ENCODE peak calls at places on chromosomes 6 and 20, in four cellular contexts. W is WTC11; V is activated naive CD8-positive, alpha-beta T cell treated with anti-CD3 and anti-CD28 coated beads, Interleukin-2, amount 50 U/mL, for 24 hours; G is activated T-helper 1 cell treated with anti-CD3 and anti-CD28 coated beads, Interleukin-2, amount 50 U/mL, for 16 hours. F is an unnamed sample.

GRCh38 chr6:140909156-140909555 is 1223.6 kb upstream of the GJE1 start:
- DNase-seq in W (no peak), V (no peak), G (no peak), F (no peak)

GRCh38 chr6:14661188-14661587 is 543.6 kb downstream of the CD83 start:
- DNase-seq in W (no peak), V (peak), G (no peak), F (no peak)

GRCh38 chr20:2403291-2404052 is 22.8 kb downstream of the TGM6 start:
- DNase-seq in W (no peak), V (no peak), G (no peak), F (no peak)

GRCh38 chr20:4708856-4709255 is 12.9 kb upstream of the PRND start:
- DNase-seq in W (no peak), V (no peak), G (no peak), F (no peak)

GRCh38 chr6:41595166-41595565 is 43.1 kb upstream of the MDFI start:
- DNase-seq in W (no peak), V (no peak), G (no peak), F (no peak)

GRCh38 chr6:112253505-112253841 is 894 bp downstream of the LAMA4 start:
- DNase-seq in W (no peak), V (peak), G (no peak), F (no peak)

GRCh38 chr6:41655706-41656668 is 17.7 kb downstream of the MDFI start:
- DNase-seq in W (no peak), V (no peak), G (no peak), F (peak)

GRCh38 chr6:43926644-43927524 is 156.9 kb downstream of the VEGFA start:
- DNase-seq in W (peak), V (peak), G (no peak), F (no peak)

GRCh38 chr6:7122684-7123083 is 14.9 kb downstream of the RREB1 start:
- DNase-seq in W (no peak), V (no peak), G (no peak), F (no peak)

GRCh38 chr6:47690209-47690608 is 8.2 kb upstream of the ADGRF4 start:
- DNase-seq in W (no peak), V (no peak), G (no peak), F (no peak)

GRCh38 chr6:84547341-84547794 is 217.0 kb downstream of the TBX18 start:
- DNase-seq in W (no peak), V (no peak), G (no peak), F (no peak)

GRCh38 chr20:35344354-35344837 is 52.2 kb upstream of the FAM83C start:
- DNase-seq in W (no peak), V (no peak), G (no peak), F (no peak)

GRCh38 chr20:57270204-57270937 is 3.9 kb upstream of the BMP7 start:
- DNase-seq in W (no peak), V (no peak), G (no peak), F (no peak)

GRCh38 chr6:107275330-107275865 is 160.1 kb upstream of the BEND3 start:
- DNase-seq in W (no peak), V (no peak), G (no peak), F (no peak)

GRCh38 chr6:154292855-154293519 is 63.6 kb downstream of the IPCEF1 start:
- DNase-seq in W (no peak), V (no peak), G (no peak), F (no peak)

GRCh38 chr20:4109587-4109986 is 94.2 kb upstream of the RNF24 start:
- DNase-seq in W (no peak), V (no peak), G (no peak), F (no peak)

GRCh38 chr6:157209865-157210530 is 113.3 kb downstream of the TMEM242 start:
- DNase-seq in W (no peak), V (no peak), G (no peak), F (no peak)

GRCh38 chr20:41592516-41593192 is 25.5 kb downstream of the CHD6 start:
- DNase-seq in W (no peak), V (no peak), G (no peak), F (no peak)

GRCh38 chr6:120378582-120379220 is 955.6 kb downstream of the TBC1D32 start:
- DNase-seq in W (no peak), V (no peak), G (no peak), F (no peak)

GRCh38 chr6:150857906-150858365 is 7.6 kb upstream of the MTHFD1L start:
- DNase-seq in W (no peak), V (no peak), G (no peak), F (no peak)

GRCh38 chr6:139962663-139963314 is 588.3 kb upstream of the CITED2 start:
- DNase-seq in W (no peak), V (no peak), G (no peak), F (no peak)

GRCh38 chr6:24529985-24530384 is 35.2 kb downstream of the ALDH5A1 start:
- DNase-seq in W (no peak), V (no peak), G (no peak), F (no peak)

GRCh38 chr6:39055661-39056060 is 7.1 kb downstream of the GLP1R start:
- DNase-seq in W (no peak), V (no peak), G (no peak), F (no peak)

GRCh38 chr6:124008689-124009371 is 205.2 kb downstream of the NKAIN2 start:
- DNase-seq in W (no peak), V (no peak), G (no peak), F (no peak)

GRCh38 chr6:61606500-61606899 is 679.5 kb downstream of the KHDRBS2 start:
- DNase-seq in W (no peak), V (no peak), G (no peak), F (no peak)

GRCh38 chr6:5851261-5851757 is 155.4 kb downstream of the NRN1 start:
- DNase-seq in W (peak), V (peak), G (peak), F (peak)

GRCh38 chr20:35467339-35468224 is 12.2 kb downstream of the CEP250 start:
- DNase-seq in W (no peak), V (no peak), G (no peak), F (no peak)

GRCh38 chr20:62306440-62307187 is 3.8 kb downstream of the ADRM1 start:
- DNase-seq in W (no peak), V (no peak), G (no peak), F (no peak)

GRCh38 chr20:35907017-35907685 is 47.2 kb downstream of the SCAND1 start:
- DNase-seq in W (no peak), V (no peak), G (no peak), F (no peak)

GRCh38 chr6:10082385-10082784 is 332.5 kb downstream of the TFAP2A start:
- DNase-seq in W (no peak), V (no peak), G (no peak), F (no peak)

F was measured in endothelial cell.